ENCODE peak calls at places on chromosomes 5 and 9, in eight cellular contexts. I, U, M, Q, P, Y, N and K are unnamed samples.
A peak's percentile ranks its signal among the peaks of the same experiment; 100 is the strongest.

GRCh38 chr9:78011037-78011436 is 20.6 kb downstream of the GNAQ start:
- DNase-seq in N (no peak), Y (no peak), Q (no peak), U (no peak), M (no peak), I (no peak), P (no peak), K (no peak)

GRCh38 chr5:156593546-156593945 is 256.5 kb upstream of the PPP1R2B start:
- DNase-seq in N (no peak), Y (no peak), M (no peak), I (no peak), Q (no peak), U (no peak), P (no peak), K (no peak)

GRCh38 chr5:14801792-14802191 is 69.8 kb downstream of the ANKH start:
- DNase-seq in N (no peak), I (no peak), M (no peak), P (no peak), U (no peak), Y (no peak), Q (no peak), K (no peak)

GRCh38 chr9:107737987-107738743 is 248.6 kb upstream of the KLF4 start:
- DNase-seq in M (peak; percentile 93), U (peak; percentile 71), Y (no peak), P (peak; percentile 11), I (no peak), N (no peak), Q (no peak), K (no peak)

GRCh38 chr5:14142202-14142855 is 813 bp upstream of the TRIO start:
- DNase-seq in P (no peak), U (no peak), N (no peak), Q (no peak), M (peak; percentile 55), Y (no peak), I (no peak), K (no peak)

GRCh38 chr5:150801117-150801927 is 22.8 kb downstream of the SMIM3 start:
- DNase-seq in U (no peak), Y (peak; percentile 55), M (peak; percentile 85), N (peak; percentile 19), I (peak; percentile 62), Q (no peak), P (peak; percentile 80), K (peak; percentile 41)

GRCh38 chr9:33695856-33696255 is 99.5 kb upstream of the PRSS3 start:
- DNase-seq in M (no peak), Q (no peak), Y (no peak), N (no peak), U (no peak), I (no peak), P (no peak), K (no peak)

GRCh38 chr9:97500263-97500662 is 1.2 kb upstream of the TMOD1 start:
- DNase-seq in M (no peak), U (no peak), I (no peak), Q (no peak), P (no peak), N (no peak), Y (no peak), K (no peak)

GRCh38 chr5:150590979-150591411 is 49.5 kb upstream of the SYNPO start:
- DNase-seq in N (no peak), Y (no peak), M (no peak), P (no peak), U (no peak), Q (no peak), I (no peak), K (no peak)

GRCh38 chr9:131475956-131476776 is 26.6 kb upstream of the POMT1 start:
- DNase-seq in N (no peak), P (no peak), Q (peak; percentile 42), Y (no peak), M (no peak), I (no peak), U (no peak), K (no peak)

GRCh38 chr9:2493106-2493505 is 128.5 kb upstream of the VLDLR start:
- DNase-seq in N (no peak), M (peak; percentile 82), U (no peak), Y (no peak), P (no peak), I (no peak), Q (no peak), K (no peak)

GRCh38 chr9:137673871-137674270 is 55.1 kb downstream of the EHMT1 start:
- DNase-seq in U (no peak), N (no peak), Q (no peak), P (no peak), M (peak; percentile 35), I (no peak), Y (no peak), K (no peak)

GRCh38 chr9:98427491-98427890 is 172.0 kb upstream of the TBC1D2 start:
- DNase-seq in Q (no peak), M (peak; percentile 50), U (peak; percentile 64), P (no peak), Y (no peak), I (no peak), N (no peak), K (no peak)